ENCODE peak calls at places on chromosomes 3 and 15, in four cellular contexts. R is body of pancreas, J is tibial artery, V is tibial nerve. U is an unnamed sample.

GRCh38 chr3:57815034-57815433 is 58.9 kb downstream of the SLMAP start:
- DNase-seq in R (no peak), J (no peak), V (no peak), U (no peak)

GRCh38 chr3:170233532-170233931 is 11.3 kb downstream of the PRKCI start:
- DNase-seq in R (no peak), J (no peak), V (no peak), U (no peak)

GRCh38 chr15:55823191-55823670 is 80.3 kb upstream of the PRTG start:
- DNase-seq in R (no peak), J (no peak), V (no peak), U (no peak)

GRCh38 chr3:123124936-123125335 is 58.1 kb downstream of the PDIA5 start:
- DNase-seq in R (no peak), J (no peak), V (no peak), U (no peak)

GRCh38 chr3:184380210-184380626 is 364 bp downstream of the CHRD start:
- DNase-seq in R (peak; percentile 74), J (peak; percentile 74), V (no peak), U (no peak)

GRCh38 chr3:50633233-50633795 is 16.4 kb downstream of the MAPKAPK3 start:
- DNase-seq in R (no peak), J (no peak), V (no peak), U (no peak)

GRCh38 chr3:130276203-130276803 is 69.2 kb upstream of the COL6A5 start:
- DNase-seq in R (peak; percentile 19), J (no peak), V (no peak), U (peak; percentile 76)

GRCh38 chr3:119405315-119405714 is 58.1 kb downstream of the TMEM39A start:
- DNase-seq in R (no peak), J (no peak), V (no peak), U (no peak)

GRCh38 chr15:59138243-59138642 is 33.3 kb downstream of the CCNB2 start:
- DNase-seq in R (peak; percentile 36), J (no peak), V (no peak), U (peak; percentile 96)

GRCh38 chr15:65042776-65043322 is 2.3 kb upstream of the SLC51B start:
- DNase-seq in R (no peak), J (no peak), V (no peak), U (no peak)

GRCh38 chr15:65041787-65042186 is 3.4 kb upstream of the SLC51B start:
- DNase-seq in R (no peak), J (no peak), V (no peak), U (no peak)

GRCh38 chr15:65049418-65049840 is 4.2 kb downstream of the SLC51B start:
- DNase-seq in R (peak; percentile 96), J (peak; percentile 93), V (peak; percentile 88), U (peak; percentile 98)

GRCh38 chr15:65040461-65040860 is 4.7 kb upstream of the SLC51B start:
- DNase-seq in R (no peak), J (no peak), V (no peak), U (no peak)

GRCh38 chr15:65044724-65045481 is at the start of gene SLC51B:
- DNase-seq in R (peak; percentile 43), J (no peak), V (no peak), U (no peak)
- H3K4me1 ChIP-seq in R (peaks cover 23% of the 10 kb centered on the region), J (peaks cover 32% of the 10 kb centered on the region), V (peaks cover 3% of the 10 kb centered on the region), U (peaks cover 10% of the 10 kb centered on the region)

GRCh38 chr15:63240136-63240535 is 37.3 kb upstream of the APH1B start:
- DNase-seq in R (no peak), J (no peak), V (no peak), U (no peak)
- H3K4me1 ChIP-seq in R (peaks cover 4% of the 10 kb centered on the region), J (peaks cover 24% of the 10 kb centered on the region), V (peaks cover 38% of the 10 kb centered on the region), U (peaks cover 17% of the 10 kb centered on the region)

GRCh38 chr15:44726568-44727461 is 9.5 kb upstream of the TRIM69 start:
- DNase-seq in R (peak; percentile 75), J (peak; percentile 66), V (no peak), U (peak; percentile 96)
- H3K4me1 ChIP-seq in R (peaks cover 19% of the 10 kb centered on the region), J (peaks cover 37% of the 10 kb centered on the region), V (peaks cover 28% of the 10 kb centered on the region), U (peaks cover 67% of the 10 kb centered on the region)

GRCh38 chr3:20075197-20075596 is 35.0 kb downstream of the KAT2B start:
- DNase-seq in R (no peak), J (no peak), V (no peak), U (no peak)
- H3K4me1 ChIP-seq in R (peaks cover 2% of the 10 kb centered on the region), J (peaks cover 17% of the 10 kb centered on the region), V (peaks cover 28% of the 10 kb centered on the region), U (peaks cover 9% of the 10 kb centered on the region)

GRCh38 chr3:152316318-152316717 is 47.6 kb downstream of the MBNL1 start:
- DNase-seq in R (no peak), J (no peak), V (no peak), U (no peak)

GRCh38 chr3:152315623-152316022 is 46.9 kb downstream of the MBNL1 start:
- DNase-seq in R (no peak), J (no peak), V (no peak), U (no peak)

GRCh38 chr3:152313430-152313829 is 44.7 kb downstream of the MBNL1 start:
- DNase-seq in R (no peak), J (no peak), V (no peak), U (no peak)

GRCh38 chr3:152314677-152315353 is 46.1 kb downstream of the MBNL1 start:
- DNase-seq in R (no peak), J (no peak), V (no peak), U (no peak)

DNA sequence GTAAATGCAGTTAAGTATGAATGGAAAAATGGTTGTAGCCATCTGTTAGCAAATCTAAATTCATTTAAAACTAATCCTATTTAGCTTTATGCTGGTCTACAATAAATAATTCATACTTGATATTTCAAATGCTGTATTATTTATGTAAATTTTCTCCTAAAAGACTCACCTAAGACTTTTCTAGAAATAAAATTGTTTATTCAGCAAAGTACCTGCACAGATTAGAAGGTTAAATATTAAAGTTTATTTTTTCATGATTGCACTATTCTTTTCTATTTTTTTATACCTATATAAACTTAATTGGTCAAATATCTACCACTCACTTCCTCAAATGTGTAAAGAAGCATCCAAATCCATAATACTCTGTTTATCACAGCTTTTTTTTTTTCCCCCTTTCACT is 45.2 kb downstream of the MBNL1 start:
- DNase-seq in R (no peak), J (no peak), V (no peak), U (no peak)
- H3K4me1 ChIP-seq in R (peaks cover 34% of the 10 kb centered on the region), J (peaks cover 98% of the 10 kb centered on the region), V (peaks cover 27% of the 10 kb centered on the region), U (peaks cover 27% of the 10 kb centered on the region)

DNA sequence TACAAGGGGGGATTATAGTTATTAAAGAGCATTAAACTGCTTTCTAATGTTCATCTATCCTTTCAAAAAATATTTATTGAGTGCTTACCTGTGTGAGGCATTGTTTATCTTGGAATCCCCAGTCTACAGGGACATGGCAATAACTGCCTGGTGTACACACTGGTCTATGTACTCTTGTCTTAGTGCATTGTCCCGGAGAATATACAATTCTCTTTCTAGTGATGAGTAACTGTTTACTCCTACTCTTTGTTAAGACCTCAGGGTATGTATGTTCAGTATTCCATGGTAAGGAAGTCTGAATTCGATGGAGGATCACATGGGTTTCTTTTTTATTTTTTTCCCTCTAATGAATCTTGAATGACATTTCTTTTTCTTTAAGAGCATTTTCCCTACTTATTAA is 772.4 kb upstream of the NR2F2 start:
- DNase-seq in R (no peak), J (no peak), V (no peak), U (no peak)
- H3K4me1 ChIP-seq in R (no peaks in the 10 kb centered on the region), J (peaks cover 26% of the 10 kb centered on the region), V (peaks cover 8% of the 10 kb centered on the region), U (no peaks in the 10 kb centered on the region)

GRCh38 chr15:67085818-67086649 is 20.6 kb downstream of the SMAD3 start:
- DNase-seq in R (no peak), J (no peak), V (no peak), U (no peak)
- H3K4me1 ChIP-seq in R (peaks cover 95% of the 10 kb centered on the region), J (peaks cover 93% of the 10 kb centered on the region), V (peaks cover 63% of the 10 kb centered on the region), U (peaks cover 69% of the 10 kb centered on the region)

DNA sequence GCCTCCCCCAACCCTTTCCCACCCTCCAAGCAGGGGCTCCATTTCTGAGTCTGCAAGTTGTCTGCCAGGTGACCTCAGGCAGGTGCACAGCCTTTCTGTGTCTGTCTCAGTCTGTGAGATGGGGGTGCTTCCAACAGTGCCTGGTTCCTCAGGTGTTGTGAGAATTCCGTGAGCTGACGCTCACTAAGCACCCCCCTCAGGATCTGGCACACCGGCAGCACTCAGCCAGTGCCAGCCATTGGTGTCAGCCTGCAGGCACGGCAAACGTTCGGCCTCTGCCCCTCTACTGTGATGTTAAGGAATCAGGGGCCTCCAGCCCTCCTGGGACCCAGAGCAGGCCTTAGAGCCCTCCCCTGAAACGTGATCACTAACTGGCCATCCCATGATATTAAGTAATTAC is 2.4 kb downstream of the KLF15 start:
- DNase-seq in R (peak; percentile 44), J (peak; percentile 25), V (peak; percentile 14), U (no peak)
- H3K4me1 ChIP-seq in R (peaks cover 71% of the 10 kb centered on the region), J (peaks cover 66% of the 10 kb centered on the region), V (peaks cover 56% of the 10 kb centered on the region), U (no peaks in the 10 kb centered on the region)

GRCh38 chr3:177336841-177337430 is 139.7 kb upstream of the TBL1XR1 start:
- DNase-seq in R (no peak), J (no peak), V (no peak), U (no peak)

GRCh38 chr3:177335728-177336127 is 138.4 kb upstream of the TBL1XR1 start:
- DNase-seq in R (peak; percentile 21), J (no peak), V (no peak), U (no peak)

GRCh38 chr3:177340243-177340830 is 143.1 kb upstream of the TBL1XR1 start:
- DNase-seq in R (no peak), J (no peak), V (no peak), U (no peak)

GRCh38 chr3:177338697-177339219 is 141.5 kb upstream of the TBL1XR1 start:
- DNase-seq in R (peak; percentile 56), J (no peak), V (no peak), U (no peak)

GRCh38 chr3:177337548-177338331 is 140.5 kb upstream of the TBL1XR1 start:
- DNase-seq in R (no peak), J (no peak), V (no peak), U (no peak)
- H3K4me1 ChIP-seq in R (peaks cover 24% of the 10 kb centered on the region), J (peaks cover 79% of the 10 kb centered on the region), V (peaks cover 63% of the 10 kb centered on the region), U (no peaks in the 10 kb centered on the region)

U was measured in Karpas-422.